ENCODE peak calls at places on chromosomes 4 and X, in seven cellular contexts. F is GM06990, O is cardiac muscle cell, R is colonic mucosa, T is bronchial epithelial cell, M is PC-3, Q is upper lobe of left lung. S is an unnamed sample. For H3K27me3, the result is how much of the 10 kb centered on the place peaks cover.

GRCh38 chrX:128781506-128781905 is 729.3 kb upstream of the ACTRT1 start:
- DNase-seq in F (no peak), O (peak), R (peak), T (no peak), M (peak), Q (no peak), S (no peak)

GRCh38 chr4:1516881-1517480 is 110.7 kb upstream of the NKX1-1 start:
- DNase-seq in F (no peak), O (no peak), R (no peak), T (no peak), M (no peak), Q (no peak), S (no peak)

GRCh38 chr4:60389636-60390035 is 810.5 kb upstream of the ADGRL3 start:
- DNase-seq in F (no peak), O (no peak), R (no peak), T (no peak), M (no peak), Q (no peak), S (no peak)

GRCh38 chr4:64617813-64618212 is 208.6 kb upstream of the TECRL start:
- DNase-seq in F (no peak), O (no peak), R (no peak), T (peak), M (peak), Q (no peak), S (no peak)

GRCh38 chr4:126859872-126860271 is 772.9 kb upstream of the INTU start:
- DNase-seq in F (no peak), O (no peak), R (no peak), T (no peak), M (no peak), Q (no peak), S (no peak)

GRCh38 chr4:139711461-139711860 is 45.8 kb downstream of the MGST2 start:
- DNase-seq in F (no peak), O (no peak), R (peak), T (peak), M (no peak), Q (no peak), S (no peak)

GRCh38 chrX:13587791-13588477 is 18.5 kb downstream of the EGFL6 start:
- DNase-seq in F (no peak), O (no peak), R (no peak), T (no peak), M (no peak), Q (no peak), S (no peak)

GRCh38 chrX:3713225-3713936 is at the start of gene PRKX:
- DNase-seq in F (peak), O (peak), R (peak), T (no peak), M (peak), Q (peak), S (peak)

GRCh38 chr4:76614589-76614988 is 179.6 kb downstream of the SHROOM3 start:
- DNase-seq in F (no peak), O (no peak), R (no peak), T (no peak), M (no peak), Q (no peak), S (no peak)

GRCh38 chr4:2261110-2261852 is 628 bp downstream of the MXD4 start:
- DNase-seq in F (peak), O (peak), R (peak), T (no peak), M (peak), Q (peak), S (no peak)

GRCh38 chrX:30161043-30161442 is 54.3 kb upstream of the MAGEB2 start:
- DNase-seq in F (no peak), O (no peak), R (no peak), T (no peak), M (no peak), Q (no peak), S (no peak)

GRCh38 chr4:156889616-156890594 is 81.7 kb downstream of the PDGFC start:
- DNase-seq in F (no peak), O (no peak), R (no peak), T (peak), M (no peak), Q (no peak), S (no peak)

GRCh38 chrX:12139934-12140611 is 1.8 kb downstream of the FRMPD4 start:
- DNase-seq in F (no peak), O (no peak), R (no peak), T (peak), M (peak), Q (no peak), S (no peak)

DNA sequence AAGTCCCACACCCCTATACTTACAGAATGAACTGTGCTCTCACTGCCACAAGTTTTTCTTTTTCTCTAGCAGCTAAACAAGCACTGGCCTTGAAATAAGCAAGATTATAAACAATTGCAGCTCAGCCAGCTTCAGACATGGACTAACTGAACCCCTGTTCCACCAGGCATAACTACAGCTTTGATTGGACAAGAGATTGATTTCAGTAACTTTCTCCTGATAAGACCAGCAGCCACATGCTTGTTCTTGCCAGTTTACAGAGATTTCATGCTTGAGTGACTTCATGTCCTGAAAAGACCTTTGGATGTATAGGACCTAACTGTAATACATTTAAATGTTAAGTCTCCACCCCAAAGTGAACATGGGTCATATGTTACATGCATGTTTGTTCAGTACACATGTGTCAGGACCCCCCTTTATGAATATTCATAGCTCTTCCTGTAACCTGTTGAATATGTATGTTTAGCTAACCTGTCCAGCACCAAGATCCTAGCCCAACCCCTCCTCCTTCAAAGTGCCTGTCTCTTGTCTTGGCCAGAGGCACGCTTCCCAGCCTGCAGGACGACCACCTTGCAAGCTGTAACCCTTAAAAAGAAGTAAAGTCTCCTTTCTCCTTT is 27.9 kb downstream of the ZNF275 start:
- DNase-seq in F (no peak), O (no peak), R (no peak), T (no peak), M (no peak), Q (no peak), S (no peak)
- H3K27me3 ChIP-seq in F (under half), O (under half), R (under half), T (under half), M (under half), Q (under half), S (under half)

DNA sequence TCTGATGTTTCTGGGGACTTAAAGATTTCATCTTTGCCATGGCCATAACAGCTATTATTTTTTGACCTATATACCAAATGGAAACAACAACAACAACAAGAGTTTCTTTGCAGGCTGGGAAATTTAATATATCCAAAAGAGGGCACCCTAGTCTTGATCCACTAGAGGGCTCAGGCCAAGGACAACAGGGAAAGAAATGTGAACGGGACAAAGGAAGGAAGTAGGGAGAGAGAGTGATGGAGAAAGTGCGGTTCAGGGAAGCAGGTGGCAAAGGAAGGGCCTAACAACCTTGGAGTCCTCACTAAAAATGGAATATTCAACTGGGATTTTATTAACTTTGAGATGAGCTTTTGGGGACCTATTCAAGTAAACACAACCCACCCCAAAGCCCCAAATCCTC is 67.8 kb upstream of the SCML1 start:
- DNase-seq in F (no peak), O (no peak), R (no peak), T (no peak), M (no peak), Q (no peak), S (no peak)
- TF ChIP-seq CTCF in F (no peak), O (no peak), R (no peak), T (no peak), M (no peak), Q (no peak), S (no peak)

GRCh38 chrX:10612215-10612614 is 8.2 kb downstream of the MID1 start:
- DNase-seq in F (no peak), O (no peak), R (no peak), T (peak), M (peak), Q (no peak), S (no peak)
- H3K27me3 ChIP-seq in F (under half), O (under half), R (under half), T (under half), M (under half), Q (under half), S (half or more)

GRCh38 chr4:147102596-147102995 is 156.9 kb upstream of the TTC29 start:
- DNase-seq in F (no peak), O (no peak), R (no peak), T (no peak), M (no peak), Q (no peak), S (no peak)

GRCh38 chr4:147104768-147105167 is 159.1 kb upstream of the TTC29 start:
- DNase-seq in F (no peak), O (no peak), R (no peak), T (no peak), M (no peak), Q (no peak), S (no peak)

GRCh38 chr4:147101678-147102077 is 156.0 kb upstream of the TTC29 start:
- DNase-seq in F (no peak), O (no peak), R (no peak), T (no peak), M (no peak), Q (no peak), S (no peak)

GRCh38 chr4:147108409-147108808 is 162.7 kb upstream of the TTC29 start:
- DNase-seq in F (no peak), O (no peak), R (no peak), T (no peak), M (peak), Q (no peak), S (no peak)

DNA sequence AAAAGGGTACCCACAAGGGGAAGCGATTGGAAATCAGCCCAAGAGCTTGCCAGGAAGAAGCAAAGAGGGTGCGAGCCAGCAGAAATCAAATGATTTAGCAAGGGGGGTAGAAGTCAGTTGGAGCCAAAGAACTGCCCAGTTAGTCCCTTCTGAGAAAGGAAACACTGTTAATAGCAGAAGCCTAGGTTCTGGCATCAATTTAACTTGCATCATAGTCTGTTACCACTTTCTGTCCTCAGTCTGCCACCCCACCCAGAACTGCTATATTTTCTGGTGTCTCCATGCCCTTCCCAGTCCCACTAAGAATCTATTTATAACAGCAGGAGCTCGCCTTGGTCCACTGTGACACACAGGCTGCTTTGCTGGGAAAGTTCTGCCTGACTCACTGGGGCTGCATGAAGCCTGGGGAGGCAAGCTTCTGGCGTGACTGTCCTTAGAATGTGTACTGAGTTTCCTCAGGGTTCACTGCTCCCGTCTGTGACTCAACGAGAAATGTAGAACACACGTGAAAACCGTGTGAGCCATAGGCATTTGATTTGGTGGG is 157.8 kb upstream of the TTC29 start:
- DNase-seq in F (no peak), O (peak), R (no peak), T (peak), M (peak), Q (peak), S (peak)
- TF ChIP-seq CTCF in F (no peak), O (no peak), R (no peak), T (no peak), M (no peak), Q (no peak), S (no peak)

GRCh38 chr4:133151681-133152329 is 2.7 kb downstream of the PCDH10 start:
- DNase-seq in F (no peak), O (peak), R (no peak), T (no peak), M (no peak), Q (no peak), S (peak)

GRCh38 chr4:133151301-133151680 is 2.2 kb downstream of the PCDH10 start:
- DNase-seq in F (no peak), O (peak), R (no peak), T (no peak), M (no peak), Q (no peak), S (peak)

GRCh38 chr4:133149364-133149695 is 236 bp downstream of the PCDH10 start:
- DNase-seq in F (no peak), O (no peak), R (no peak), T (no peak), M (no peak), Q (no peak), S (no peak)

GRCh38 chr4:133149932-133150642 is 993 bp downstream of the PCDH10 start:
- DNase-seq in F (no peak), O (no peak), R (no peak), T (no peak), M (no peak), Q (no peak), S (no peak)

GRCh38 chr4:133150643-133151300 is 1.7 kb downstream of the PCDH10 start:
- DNase-seq in F (no peak), O (peak), R (no peak), T (no peak), M (no peak), Q (no peak), S (peak)
- H3K27me3 ChIP-seq in F (under half), O (half or more), R (half or more), T (half or more), M (under half), Q (under half), S (under half)

DNA sequence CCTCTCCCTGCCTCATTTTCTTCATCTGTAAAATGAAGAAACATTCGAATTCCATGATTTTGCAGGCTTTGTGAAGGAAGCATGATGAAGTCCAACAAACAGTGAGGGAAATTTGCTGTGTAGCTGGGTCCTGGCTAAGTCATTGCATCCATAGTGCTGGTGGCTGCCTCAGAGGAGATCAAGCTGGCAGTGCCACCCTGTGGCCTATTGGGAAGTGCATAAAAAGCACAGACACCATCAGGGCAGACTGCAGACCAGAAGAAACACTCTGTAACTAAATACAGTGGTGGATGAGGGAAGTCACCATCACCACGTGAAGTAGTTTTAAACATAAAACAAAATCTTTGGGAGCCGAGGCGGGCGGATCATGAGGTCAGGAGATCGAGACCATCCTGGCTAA is 40.7 kb upstream of the DDX3X start:
- DNase-seq in F (no peak), O (no peak), R (no peak), T (no peak), M (peak), Q (no peak), S (no peak)
- TF ChIP-seq CTCF in F (peak), O (no peak), R (no peak), T (peak), M (peak), Q (no peak), S (no peak)

GRCh38 chr4:113701156-113701555 is 60.4 kb downstream of the CAMK2D start:
- DNase-seq in F (no peak), O (no peak), R (no peak), T (no peak), M (no peak), Q (no peak), S (no peak)

GRCh38 chr4:113697429-113697828 is 64.1 kb downstream of the CAMK2D start:
- DNase-seq in F (no peak), O (no peak), R (no peak), T (no peak), M (no peak), Q (no peak), S (no peak)

GRCh38 chr4:113700602-113701150 is 60.9 kb downstream of the CAMK2D start:
- DNase-seq in F (no peak), O (no peak), R (no peak), T (no peak), M (no peak), Q (no peak), S (no peak)

GRCh38 chr4:113695328-113696169 is 66.0 kb downstream of the CAMK2D start:
- DNase-seq in F (no peak), O (no peak), R (peak), T (peak), M (peak), Q (no peak), S (no peak)

GRCh38 chr4:113699772-113700171 is 61.8 kb downstream of the CAMK2D start:
- DNase-seq in F (no peak), O (no peak), R (no peak), T (peak), M (no peak), Q (no peak), S (no peak)
- H3K27me3 ChIP-seq in F (under half), O (under half), R (under half), T (under half), M (under half), Q (under half), S (under half)

DNA sequence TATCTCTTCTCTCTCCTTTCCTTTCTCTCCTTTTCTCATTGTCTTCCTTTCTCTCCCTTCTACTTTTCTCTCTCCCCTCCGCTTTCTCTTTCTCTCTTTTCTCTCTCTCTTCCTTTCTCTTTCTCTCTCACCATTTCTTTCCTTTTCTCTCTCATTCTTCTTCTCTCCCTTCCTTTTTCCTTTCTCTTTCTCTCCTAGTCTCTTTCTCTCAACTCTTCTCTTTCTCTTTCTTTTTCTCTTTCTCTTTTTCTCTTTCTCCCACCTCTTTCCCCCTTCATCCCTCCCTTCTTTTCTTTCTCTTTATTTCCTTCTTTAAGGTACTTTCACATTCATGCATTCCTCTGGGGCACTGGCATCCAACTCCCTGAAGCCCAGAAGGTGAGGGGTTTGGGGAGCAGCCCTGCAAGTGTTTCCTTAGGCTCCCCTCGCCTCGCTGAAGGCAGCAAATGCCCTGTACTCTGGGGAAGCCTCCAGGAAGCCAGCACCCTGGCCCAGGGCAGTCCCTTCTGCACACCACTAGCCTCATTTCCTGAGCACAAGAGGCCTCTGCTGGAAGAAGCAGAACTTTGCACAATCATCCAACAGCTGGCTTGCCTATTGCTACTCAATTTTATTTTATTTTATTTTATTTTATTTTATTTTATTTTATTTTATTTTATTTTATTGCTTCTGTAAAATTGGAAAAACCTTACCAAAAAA is 124.2 kb downstream of the NFKB1 start:
- DNase-seq in F (peak), O (peak), R (no peak), T (peak), M (peak), Q (peak), S (no peak)
- TF ChIP-seq CTCF in F (peak), O (peak), R (peak), T (peak), M (peak), Q (peak), S (peak)

S was measured in dorsolateral prefrontal cortex.